ENCODE peak calls at places on chromosomes 5 and 9, in ten cellular contexts. O is Caki2; D is iris pigment epithelial cell; Y is CD8-positive, alpha-beta T cell; P is upper lobe of right lung; C is NCI-H748 treated with DMSO at 0.1 percent for 48 hours; W is lower leg skin; J is ACHN; G is NCI-H146; R is nephron progenitor cell. M is an unnamed sample.

GRCh38 chr5:164013077-164013670 is 507.8 kb downstream of the MAT2B start:
- DNase-seq in W (peak; percentile 21), P (no peak), Y (no peak), O (peak; percentile 59), R (peak; percentile 75), J (peak; percentile 61), G (peak; percentile 27), C (peak; percentile 66), D (peak; percentile 72), M (no peak)

GRCh38 chr9:132181796-132182521 is 20.1 kb downstream of the NTNG2 start:
- DNase-seq in O (no peak), J (no peak), D (no peak), C (no peak), Y (no peak), W (no peak), G (no peak), P (no peak), R (peak; percentile 38), M (no peak)

GRCh38 chr9:30293231-30293630 is 2091.2 kb upstream of the ACO1 start:
- DNase-seq in W (no peak), R (no peak), D (no peak), J (no peak), Y (no peak), G (no peak), C (no peak), P (no peak), O (no peak), M (no peak)

GRCh38 chr5:75716715-75717081 is 539 bp downstream of the POC5 start:
- DNase-seq in P (no peak), O (no peak), G (peak; percentile 34), D (no peak), Y (no peak), J (no peak), C (no peak), R (peak; percentile 31), W (no peak), M (no peak)

GRCh38 chr5:54302267-54302687 is 8.1 kb downstream of the ARL15 start:
- DNase-seq in D (peak; percentile 89), J (no peak), W (no peak), R (no peak), O (no peak), Y (no peak), P (no peak), C (no peak), G (no peak), M (no peak)

GRCh38 chr5:7078901-7079300 is 317.0 kb upstream of the ADCY2 start:
- DNase-seq in W (no peak), J (no peak), C (peak; percentile 87), D (no peak), R (peak; percentile 41), P (no peak), O (no peak), Y (no peak), G (no peak), M (no peak)

GRCh38 chr5:75524071-75524470 is 12.4 kb downstream of the POLK start:
- DNase-seq in C (no peak), R (no peak), Y (no peak), P (no peak), W (no peak), O (no peak), D (peak; percentile 4), J (no peak), G (no peak), M (no peak)

GRCh38 chr5:58934629-58935097 is 351.8 kb downstream of the RAB3C start:
- DNase-seq in D (no peak), W (no peak), P (no peak), O (no peak), G (no peak), J (no peak), Y (no peak), R (no peak), C (no peak), M (no peak)

GRCh38 chr5:172007153-172007794 is 836 bp upstream of the FBXW11 start:
- DNase-seq in P (no peak), D (no peak), W (no peak), C (no peak), J (peak; percentile 24), Y (no peak), G (no peak), O (no peak), R (no peak), M (no peak)

GRCh38 chr9:90858505-90858904 is 56.9 kb downstream of the SYK start:
- DNase-seq in C (no peak), G (no peak), J (no peak), W (no peak), P (no peak), Y (no peak), D (no peak), O (no peak), R (no peak), M (no peak)

GRCh38 chr5:176629853-176630680 is at the start of the genes EIF4E1B and SNCB:
- DNase-seq in O (peak; percentile 48), Y (peak; percentile 64), G (peak; percentile 54), P (no peak), W (no peak), C (peak; percentile 34), R (peak; percentile 83), J (peak; percentile 49), D (peak; percentile 53), M (no peak)

GRCh38 chr9:84072621-84073180 is 92.1 kb downstream of the RMI1 start:
- DNase-seq in Y (no peak), D (no peak), C (no peak), O (no peak), R (no peak), W (no peak), P (no peak), J (no peak), G (no peak), M (no peak)

GRCh38 chr9:7150153-7150890 is 392.5 kb downstream of the KDM4C start:
- DNase-seq in R (no peak), J (no peak), C (no peak), Y (no peak), W (no peak), G (no peak), D (no peak), P (no peak), O (no peak), M (no peak)

GRCh38 chr5:11596657-11597071 is 307.6 kb downstream of the CTNND2 start:
- DNase-seq in D (no peak), G (no peak), P (no peak), Y (no peak), O (no peak), R (no peak), C (no peak), W (no peak), J (no peak), M (no peak)

GRCh38 chr5:8457187-8458037 is 588.5 kb downstream of the MTRR start:
- DNase-seq in C (peak; percentile 100), P (peak; percentile 97), Y (peak; percentile 84), D (peak; percentile 97), G (peak; percentile 98), J (peak; percentile 96), O (peak; percentile 99), W (peak; percentile 92), R (no peak), M (peak; percentile 96)

GRCh38 chr5:117220730-117221129 is 646.1 kb upstream of the SEMA6A start:
- DNase-seq in O (no peak), Y (no peak), R (no peak), P (no peak), G (no peak), J (no peak), D (peak; percentile 2), C (no peak), W (no peak), M (no peak)

GRCh38 chr9:3436629-3437028 is 89.2 kb downstream of the RFX3 start:
- DNase-seq in W (no peak), D (peak; percentile 66), G (no peak), O (no peak), Y (no peak), R (no peak), P (no peak), J (no peak), C (no peak), M (no peak)

GRCh38 chr5:151022511-151023018 is 2.2 kb downstream of the GPX3 start:
- DNase-seq in W (no peak), P (no peak), R (no peak), J (no peak), C (no peak), Y (no peak), O (no peak), D (no peak), G (no peak), M (no peak)

GRCh38 chr9:120393386-120394057 is 186.4 kb downstream of the CDK5RAP2 start:
- DNase-seq in O (no peak), G (no peak), P (no peak), J (no peak), D (peak; percentile 61), Y (no peak), W (no peak), R (no peak), C (no peak), M (peak; percentile 79)

GRCh38 chr9:118529210-118529609 is 825.0 kb downstream of the TLR4 start:
- DNase-seq in J (no peak), R (no peak), Y (no peak), G (no peak), W (no peak), D (peak; percentile 21), C (no peak), O (peak; percentile 18), P (no peak), M (no peak)

GRCh38 chr9:27865031-27865438 is 291.8 kb upstream of the C9orf72 start:
- DNase-seq in D (peak; percentile 25), O (peak; percentile 46), G (no peak), W (no peak), P (no peak), C (no peak), R (no peak), J (peak; percentile 94), Y (no peak), M (no peak)

GRCh38 chr9:84485539-84485938 is 145.0 kb upstream of the SLC28A3 start:
- DNase-seq in P (no peak), D (no peak), J (no peak), O (no peak), W (no peak), Y (no peak), R (no peak), G (no peak), C (no peak), M (no peak)

GRCh38 chr5:96066386-96066719 is 104.7 kb upstream of the ELL2 start:
- DNase-seq in W (no peak), Y (no peak), O (no peak), G (no peak), C (no peak), P (no peak), R (no peak), D (peak; percentile 67), J (no peak), M (no peak)

GRCh38 chr5:42495908-42496307 is 72.7 kb downstream of the GHR start:
- DNase-seq in O (no peak), P (no peak), D (peak; percentile 12), G (no peak), C (no peak), W (peak; percentile 49), Y (no peak), R (no peak), J (no peak), M (no peak)

GRCh38 chr5:153617190-153617589 is 126.7 kb downstream of the GRIA1 start:
- DNase-seq in W (no peak), R (no peak), P (no peak), C (no peak), D (peak; percentile 52), J (no peak), Y (no peak), G (no peak), O (no peak), M (no peak)

GRCh38 chr9:79623799-79624721 is 52.3 kb downstream of the TLE4 start:
- DNase-seq in J (no peak), O (no peak), Y (peak; percentile 59), W (peak; percentile 21), R (no peak), D (no peak), C (no peak), P (peak; percentile 66), G (no peak), M (no peak)

GRCh38 chr9:122821278-122821952 is 7.0 kb downstream of the PDCL start:
- DNase-seq in J (no peak), O (no peak), D (peak; percentile 83), Y (no peak), G (no peak), R (no peak), W (peak; percentile 56), C (no peak), P (peak; percentile 73), M (no peak)

GRCh38 chr5:162768962-162769464 is 668.4 kb upstream of the CCNG1 start:
- DNase-seq in C (no peak), O (no peak), R (peak; percentile 40), W (no peak), D (no peak), G (no peak), J (no peak), P (no peak), Y (no peak), M (no peak)